ENCODE peak calls at places on chromosome 15, in nine cellular contexts. D is cardiac fibroblast, U is hippocampal formation, J is mucosa of descending colon, I is HT-29, Y is left ventricle myocardium superior, E is globus pallidus, Z is foreskin keratinocyte, O is NCI-H2171. Q is an unnamed sample.

GRCh38 chr15:83673385-83673784 is 19.5 kb downstream of the ADAMTSL3 start:
- DNase-seq in Y (no peak), J (no peak), Z (no peak), E (peak), U (no peak), I (no peak), D (no peak), O (no peak), Q (peak)

GRCh38 chr15:31069360-31070000 is 32.0 kb downstream of the TRPM1 start:
- DNase-seq in D (peak), Y (no peak), U (peak), I (no peak), E (no peak), O (no peak), Z (no peak), J (no peak), Q (peak)

GRCh38 chr15:66703540-66703941 is 1.5 kb downstream of the SMAD6 start:
- DNase-seq in E (no peak), Y (peak), D (no peak), Z (no peak), J (peak), O (no peak), U (no peak), I (no peak), Q (no peak)

GRCh38 chr15:99438691-99439523 is 126.9 kb upstream of the MEF2A start:
- DNase-seq in J (no peak), E (no peak), Y (no peak), O (no peak), Z (no peak), I (no peak), D (no peak), U (no peak), Q (peak)

GRCh38 chr15:100844167-100844566 is 35.5 kb upstream of the ALDH1A3 start:
- DNase-seq in Y (no peak), Z (no peak), D (no peak), E (no peak), O (no peak), I (no peak), J (no peak), U (no peak), Q (no peak)

GRCh38 chr15:67914537-67915373 is 74.9 kb upstream of the RNU6-1 start:
- DNase-seq in O (no peak), D (peak), E (peak), I (peak), Y (peak), J (peak), U (peak), Z (no peak), Q (peak)

GRCh38 chr15:99429681-99430081 is 136.1 kb upstream of the MEF2A start:
- DNase-seq in I (no peak), O (no peak), Y (no peak), Z (no peak), U (no peak), E (no peak), D (no peak), J (peak), Q (no peak)

GRCh38 chr15:48298914-48299313 is 32.3 kb upstream of the DUT start:
- DNase-seq in I (no peak), Y (no peak), Z (no peak), J (no peak), E (no peak), O (no peak), D (no peak), U (no peak), Q (no peak)

GRCh38 chr15:87653646-87654045 is 602.9 kb downstream of the NTRK3 start:
- DNase-seq in O (no peak), U (no peak), I (no peak), E (no peak), J (no peak), Y (no peak), Z (no peak), D (no peak), Q (no peak)

GRCh38 chr15:68770206-68770605 is 50.5 kb downstream of the ANP32A start:
- DNase-seq in D (no peak), Z (no peak), J (no peak), I (no peak), Y (no peak), U (no peak), E (no peak), O (no peak), Q (no peak)

GRCh38 chr15:95347846-95348245 is 982.7 kb upstream of the NR2F2 start:
- DNase-seq in E (no peak), I (no peak), O (no peak), Z (no peak), D (no peak), U (no peak), Y (no peak), J (no peak), Q (no peak)

GRCh38 chr15:51450001-51450400 is 108.5 kb downstream of the GLDN start:
- DNase-seq in E (no peak), J (no peak), D (peak), I (peak), Y (no peak), O (no peak), Z (peak), U (no peak), Q (no peak)

GRCh38 chr15:47411733-47412530 is 305.4 kb upstream of the SEMA6D start:
- DNase-seq in Y (no peak), J (no peak), Z (no peak), E (no peak), O (peak), D (no peak), I (no peak), U (no peak), Q (peak)

GRCh38 chr15:79169531-79170123 is 79.0 kb upstream of the RASGRF1 start:
- DNase-seq in O (no peak), U (no peak), E (no peak), Y (no peak), Z (no peak), I (no peak), J (no peak), D (peak), Q (no peak)

GRCh38 chr15:69557340-69558137 is 104.9 kb downstream of the RPLP1 start:
- DNase-seq in D (peak), Y (no peak), Z (peak), U (no peak), I (peak), J (no peak), E (no peak), O (no peak), Q (no peak)

GRCh38 chr15:58697220-58697619 is 52.3 kb downstream of the ADAM10 start:
- DNase-seq in Z (no peak), Y (no peak), U (no peak), O (no peak), I (no peak), E (no peak), J (no peak), D (no peak), Q (no peak)

GRCh38 chr15:77966540-77967290 is 110.8 kb downstream of the TBC1D2B start:
- DNase-seq in I (peak), O (no peak), U (peak), J (no peak), E (peak), Y (no peak), Z (no peak), D (peak), Q (peak)

Q was measured in midbrain.